ENCODE peak calls at places on chromosomes 6 and 20, in four cellular contexts. One of them, this sample, is unnamed.
A peak's percentile ranks its signal among the peaks of the same experiment; 100 is the strongest.

GRCh38 chr6:11598687-11599086 is 61.1 kb downstream of the TMEM170B start:
- DNase-seq in HCT116: no peak
- DNase-seq in IMR-90: no peak
- DNase-seq in HepG2: peak; percentile 72
- DNase-seq in this sample: no peak

GRCh38 chr6:235763-236360 is 56.4 kb upstream of the DUSP22 start:
- DNase-seq in HCT116: no peak
- DNase-seq in IMR-90: peak; percentile 61
- DNase-seq in HepG2: peak; percentile 34
- DNase-seq in this sample: no peak

GRCh38 chr6:4922488-4923037 is 81.3 kb downstream of the RPP40 start:
- DNase-seq in HCT116: no peak
- DNase-seq in IMR-90: no peak
- DNase-seq in HepG2: no peak
- DNase-seq in this sample: no peak

GRCh38 chr6:65399355-65400084 is 307.5 kb downstream of the EYS start:
- DNase-seq in HCT116: no peak
- DNase-seq in IMR-90: no peak
- DNase-seq in HepG2: peak; percentile 18
- DNase-seq in this sample: no peak

GRCh38 chr20:53778736-53779135 is 185.1 kb upstream of the ZNF217 start:
- DNase-seq in HCT116: no peak
- DNase-seq in IMR-90: no peak
- DNase-seq in HepG2: no peak
- DNase-seq in this sample: no peak

GRCh38 chr20:3452690-3453089 is 18.1 kb upstream of the ATRN start:
- DNase-seq in HCT116: no peak
- DNase-seq in IMR-90: no peak
- DNase-seq in HepG2: no peak
- DNase-seq in this sample: no peak

GRCh38 chr6:137763861-137764260 is 103.2 kb upstream of the TNFAIP3 start:
- DNase-seq in HCT116: no peak
- DNase-seq in IMR-90: no peak
- DNase-seq in HepG2: no peak
- DNase-seq in this sample: no peak

GRCh38 chr6:159939591-159940016 is 29.3 kb upstream of the IGF2R start:
- DNase-seq in HCT116: no peak
- DNase-seq in IMR-90: no peak
- DNase-seq in HepG2: no peak
- DNase-seq in this sample: no peak

GRCh38 chr20:36441027-36441414 is 100.3 kb upstream of the MYL9 start:
- DNase-seq in HCT116: no peak
- DNase-seq in IMR-90: no peak
- DNase-seq in HepG2: no peak
- DNase-seq in this sample: no peak

GRCh38 chr6:163837681-163838431 is 423.3 kb downstream of the QKI start:
- DNase-seq in HCT116: no peak
- DNase-seq in IMR-90: peak; percentile 33
- DNase-seq in HepG2: no peak
- DNase-seq in this sample: no peak

GRCh38 chr6:17542243-17542642 is 57.9 kb upstream of the FAM8A1 start:
- DNase-seq in HCT116: no peak
- DNase-seq in IMR-90: no peak
- DNase-seq in HepG2: no peak
- DNase-seq in this sample: no peak

GRCh38 chr6:157997893-157998608 is 16.4 kb downstream of the SYNJ2 start:
- DNase-seq in HCT116: no peak
- DNase-seq in IMR-90: no peak
- DNase-seq in HepG2: no peak
- DNase-seq in this sample: no peak

GRCh38 chr6:13030421-13030820 is 297.9 kb downstream of the TBC1D7 start:
- DNase-seq in HCT116: no peak
- DNase-seq in IMR-90: no peak
- DNase-seq in HepG2: no peak
- DNase-seq in this sample: no peak

GRCh38 chr6:68343901-68344300 is 291.2 kb upstream of the ADGRB3 start:
- DNase-seq in HCT116: no peak
- DNase-seq in IMR-90: peak; percentile 0
- DNase-seq in HepG2: peak; percentile 26
- DNase-seq in this sample: no peak

GRCh38 chr20:47821481-47822100 is 36.3 kb upstream of the SULF2 start:
- DNase-seq in HCT116: peak; percentile 23
- DNase-seq in IMR-90: no peak
- DNase-seq in HepG2: no peak
- DNase-seq in this sample: no peak

GRCh38 chr6:2531426-2532208 is 219.1 kb downstream of the MYLK4 start:
- DNase-seq in HCT116: no peak
- DNase-seq in IMR-90: peak; percentile 94
- DNase-seq in HepG2: no peak
- DNase-seq in this sample: no peak

GRCh38 chr6:170113141-170113540 is 177.7 kb downstream of the DLL1 start:
- DNase-seq in HCT116: no peak
- DNase-seq in IMR-90: no peak
- DNase-seq in HepG2: no peak
- DNase-seq in this sample: no peak

GRCh38 chr6:144989319-144990099 is 704.4 kb downstream of the UTRN start:
- DNase-seq in HCT116: no peak
- DNase-seq in IMR-90: no peak
- DNase-seq in HepG2: no peak
- DNase-seq in this sample: no peak

GRCh38 chr6:45469708-45470107 is 92.0 kb upstream of the SUPT3H start:
- DNase-seq in HCT116: no peak
- DNase-seq in IMR-90: no peak
- DNase-seq in HepG2: no peak
- DNase-seq in this sample: no peak

GRCh38 chr6:140071115-140071514 is 696.7 kb upstream of the CITED2 start:
- DNase-seq in HCT116: no peak
- DNase-seq in IMR-90: peak; percentile 86
- DNase-seq in HepG2: no peak
- DNase-seq in this sample: no peak

GRCh38 chr6:148343383-148343782 is 745 bp downstream of the SASH1 start:
- DNase-seq in HCT116: no peak
- DNase-seq in IMR-90: no peak
- DNase-seq in HepG2: no peak
- DNase-seq in this sample: no peak
- H3K4me3 ChIP-seq in HCT116: peak overlapping the region; percentile 55
- H3K4me3 ChIP-seq in IMR-90: peak overlapping the region; percentile 62
- H3K4me3 ChIP-seq in HepG2: peak overlapping the region; percentile 93
- H3K4me3 ChIP-seq in this sample: peak overlapping the region; percentile 52

GRCh38 chr20:48827880-48828733 is at the start of gene PREX1:
- DNase-seq in HCT116: no peak
- DNase-seq in IMR-90: peak; percentile 61
- DNase-seq in HepG2: no peak
- DNase-seq in this sample: peak; percentile 61
- H3K9ac ChIP-seq in HCT116: peak within 1 kb of the TSS; percentile 54
- H3K9ac ChIP-seq in IMR-90: peak within 1 kb of the TSS; percentile 39
- H3K9ac ChIP-seq in HepG2: no peak within 1 kb of the TSS
- H3K9ac ChIP-seq in this sample: peak within 1 kb of the TSS; percentile 81

GRCh38 chr20:40744072-40744471 is 55.0 kb upstream of the MAFB start:
- DNase-seq in HCT116: no peak
- DNase-seq in IMR-90: no peak
- DNase-seq in HepG2: no peak
- DNase-seq in this sample: no peak
- H3K4me3 ChIP-seq in HCT116: no peak overlapping the region
- H3K4me3 ChIP-seq in IMR-90: no peak overlapping the region
- H3K4me3 ChIP-seq in HepG2: no peak overlapping the region
- H3K4me3 ChIP-seq in this sample: no peak overlapping the region

DNA sequence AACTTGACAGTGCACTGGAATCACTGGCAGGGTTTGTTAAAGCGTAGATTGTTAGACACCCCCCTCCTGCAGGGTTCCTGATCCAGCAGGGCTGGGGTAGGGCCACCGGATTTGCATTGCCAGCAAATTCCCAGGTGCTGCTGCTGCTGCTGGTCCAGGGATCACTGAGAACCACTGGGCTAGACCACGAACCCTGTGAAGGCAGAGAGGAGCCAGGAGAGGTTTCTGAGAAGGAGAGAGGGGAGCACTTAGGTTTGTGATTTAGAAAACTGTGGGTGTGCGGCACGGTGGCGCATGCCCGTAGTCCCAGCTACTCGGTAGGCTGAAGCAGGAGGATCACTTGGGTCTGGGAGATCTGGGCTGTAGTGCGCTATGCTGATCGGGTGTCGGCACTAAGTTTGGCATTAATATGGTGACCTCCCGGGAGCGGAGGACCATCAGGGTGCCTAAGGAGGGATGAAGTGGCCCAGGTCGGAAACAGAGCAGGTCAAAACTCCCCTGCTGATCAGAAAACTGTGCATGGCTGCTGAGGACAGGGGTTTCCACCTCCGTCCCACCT is 53.6 kb upstream of the FAM83D start:
- DNase-seq in HCT116: no peak
- DNase-seq in IMR-90: no peak
- DNase-seq in HepG2: no peak
- DNase-seq in this sample: no peak
- H3K9ac ChIP-seq in HCT116: no peak overlapping the region
- H3K9ac ChIP-seq in IMR-90: no peak overlapping the region
- H3K9ac ChIP-seq in HepG2: no peak overlapping the region
- H3K9ac ChIP-seq in this sample: peak overlapping the region; percentile 49

GRCh38 chr6:7546383-7546782 is 4.9 kb downstream of the DSP start:
- DNase-seq in HCT116: no peak
- DNase-seq in IMR-90: no peak
- DNase-seq in HepG2: no peak
- DNase-seq in this sample: no peak

GRCh38 chr6:7542878-7543394 is 1.5 kb downstream of the DSP start:
- DNase-seq in HCT116: peak; percentile 56
- DNase-seq in IMR-90: peak; percentile 41
- DNase-seq in HepG2: peak; percentile 93
- DNase-seq in this sample: peak; percentile 89

GRCh38 chr6:7545509-7546369 is 4.3 kb downstream of the DSP start:
- DNase-seq in HCT116: no peak
- DNase-seq in IMR-90: peak; percentile 50
- DNase-seq in HepG2: no peak
- DNase-seq in this sample: peak; percentile 39

GRCh38 chr6:7543761-7544424 is 2.4 kb downstream of the DSP start:
- DNase-seq in HCT116: no peak
- DNase-seq in IMR-90: no peak
- DNase-seq in HepG2: no peak
- DNase-seq in this sample: no peak

DNA sequence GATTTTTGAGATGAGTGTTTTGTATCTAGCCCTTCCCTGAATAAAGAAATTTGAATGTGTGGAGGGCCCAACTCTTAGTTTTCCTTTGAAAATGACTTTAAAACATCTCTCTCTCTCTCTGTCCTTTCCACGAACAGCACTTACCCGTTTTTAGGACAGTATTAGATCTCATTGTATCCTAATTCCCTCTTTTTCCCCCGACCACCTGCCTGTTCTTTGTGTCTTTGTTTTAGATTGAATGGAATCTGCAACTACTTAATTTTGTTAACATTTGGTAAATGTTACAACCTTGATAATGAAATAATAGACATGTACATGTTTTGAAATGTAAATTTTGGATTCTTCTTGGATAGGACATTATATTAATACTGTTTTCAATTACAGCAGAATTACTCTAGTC is 3.1 kb downstream of the DSP start:
- DNase-seq in HCT116: no peak
- DNase-seq in IMR-90: no peak
- DNase-seq in HepG2: no peak
- DNase-seq in this sample: no peak
- H3K4me3 ChIP-seq in HCT116: no peak overlapping the region
- H3K4me3 ChIP-seq in IMR-90: no peak overlapping the region
- H3K4me3 ChIP-seq in HepG2: peak overlapping the region; percentile 95
- H3K4me3 ChIP-seq in this sample: no peak overlapping the region

GRCh38 chr20:22052025-22052527 is 346.6 kb downstream of the PAX1 start:
- DNase-seq in HCT116: no peak
- DNase-seq in IMR-90: no peak
- DNase-seq in HepG2: no peak
- DNase-seq in this sample: no peak

DNA sequence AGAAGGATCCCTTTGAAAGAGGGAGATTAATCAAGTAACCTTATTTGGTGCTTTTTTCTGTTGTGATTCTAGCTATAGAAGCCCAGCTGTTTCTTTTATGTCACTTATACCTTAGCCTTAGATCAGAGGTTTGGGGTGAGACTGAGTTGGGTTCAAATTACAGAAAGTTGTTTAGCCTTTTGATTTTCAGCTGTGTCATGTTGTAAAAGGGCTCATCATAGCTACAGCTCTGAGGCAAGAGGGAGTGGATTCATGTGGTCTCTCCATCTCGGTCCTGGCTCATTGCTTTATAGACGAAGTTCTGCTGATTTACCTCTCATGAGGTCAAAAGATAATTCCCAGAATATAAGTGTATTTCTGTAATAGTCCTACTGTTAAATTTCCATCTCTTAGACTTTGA is 342.8 kb downstream of the PAX1 start:
- DNase-seq in HCT116: no peak
- DNase-seq in IMR-90: no peak
- DNase-seq in HepG2: no peak
- DNase-seq in this sample: no peak
- H3K9ac ChIP-seq in HCT116: no peak overlapping the region
- H3K9ac ChIP-seq in IMR-90: no peak overlapping the region
- H3K9ac ChIP-seq in HepG2: no peak overlapping the region
- H3K9ac ChIP-seq in this sample: no peak overlapping the region

GRCh38 chr6:34555328-34555727 is 801 bp downstream of the SPDEF start:
- DNase-seq in HCT116: no peak
- DNase-seq in IMR-90: no peak
- DNase-seq in HepG2: no peak
- DNase-seq in this sample: no peak
- H3K4me3 ChIP-seq in HCT116: no peak overlapping the region
- H3K4me3 ChIP-seq in IMR-90: no peak overlapping the region
- H3K4me3 ChIP-seq in HepG2: no peak overlapping the region
- H3K4me3 ChIP-seq in this sample: peak overlapping the region; percentile 37

DNA sequence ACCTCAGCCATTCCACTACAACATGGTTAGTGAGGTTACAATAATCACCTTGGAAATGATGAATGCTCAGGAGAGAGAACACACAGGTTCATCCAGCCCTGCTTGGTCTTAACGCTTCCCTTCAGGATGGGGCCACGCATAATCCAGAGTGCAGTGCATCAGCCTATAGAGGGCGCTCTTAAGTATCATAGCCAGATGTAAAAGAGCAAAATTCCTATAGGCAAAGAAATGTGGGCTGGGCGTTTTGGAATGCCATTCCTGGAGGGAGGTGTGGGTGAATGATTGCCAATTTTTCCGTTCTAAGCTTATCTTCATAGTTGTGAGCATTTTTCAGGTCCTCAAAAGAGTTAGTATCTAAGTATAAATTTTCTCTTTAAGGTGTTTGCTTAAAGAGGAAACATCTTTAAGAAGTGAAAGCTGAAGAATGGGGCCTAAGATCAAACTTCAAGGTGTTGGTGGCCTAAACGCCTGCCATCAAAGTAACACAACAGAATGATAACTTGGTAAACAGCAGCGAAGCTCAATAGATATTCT is 1.8 kb downstream of the RIPOR2 start:
- DNase-seq in HCT116: peak; percentile 57
- DNase-seq in IMR-90: no peak
- DNase-seq in HepG2: peak; percentile 43
- DNase-seq in this sample: peak; percentile 39
- H3K9ac ChIP-seq in HCT116: no peak overlapping the region
- H3K9ac ChIP-seq in IMR-90: no peak overlapping the region
- H3K9ac ChIP-seq in HepG2: no peak overlapping the region
- H3K9ac ChIP-seq in this sample: no peak overlapping the region

GRCh38 chr20:44073675-44074071 is 113.3 kb downstream of the JPH2 start:
- DNase-seq in HCT116: no peak
- DNase-seq in IMR-90: no peak
- DNase-seq in HepG2: no peak
- DNase-seq in this sample: no peak
- H3K4me3 ChIP-seq in HCT116: no peak overlapping the region
- H3K4me3 ChIP-seq in IMR-90: no peak overlapping the region
- H3K4me3 ChIP-seq in HepG2: no peak overlapping the region
- H3K4me3 ChIP-seq in this sample: no peak overlapping the region

This sample was measured in colonic mucosa.